ENCODE peak calls at places on chromosomes 2 and 18, in ten cellular contexts. N, W, I, O, X, G, M, Y, P and F are unnamed samples.

GRCh38 chr2:16725549-16725948 is 59.9 kb upstream of the CYRIA start:
- DNase-seq in I (no peak), M (no peak), Y (no peak), W (no peak), O (no peak), X (no peak), N (peak; percentile 7), G (no peak), P (no peak), F (no peak)

GRCh38 chr18:9615973-9616559 is 1.7 kb upstream of the PPP4R1 start:
- DNase-seq in Y (no peak), M (no peak), W (no peak), I (peak; percentile 30), X (no peak), P (no peak), O (no peak), G (no peak), N (peak; percentile 60), F (no peak)

GRCh38 chr2:44137872-44138551 is 30.7 kb upstream of the PPM1B start:
- DNase-seq in O (no peak), I (no peak), G (no peak), W (no peak), N (peak; percentile 25), Y (no peak), X (no peak), M (no peak), P (no peak), F (no peak)

GRCh38 chr18:74623047-74623816 is 25.6 kb downstream of the ZNF407 start:
- DNase-seq in W (no peak), M (no peak), G (no peak), O (peak; percentile 25), X (peak; percentile 56), I (no peak), Y (no peak), N (peak; percentile 23), P (peak; percentile 42), F (peak; percentile 22)

GRCh38 chr2:222136106-222136630 is 162.6 kb downstream of the PAX3 start:
- DNase-seq in Y (no peak), M (no peak), W (no peak), X (no peak), G (no peak), N (no peak), O (no peak), I (no peak), P (no peak), F (no peak)

GRCh38 chr2:109331864-109332848 is 203.2 kb downstream of the SH3RF3 start:
- DNase-seq in O (no peak), W (peak; percentile 59), M (peak; percentile 58), I (peak; percentile 83), G (peak; percentile 69), N (peak; percentile 98), X (peak; percentile 95), P (no peak), Y (peak; percentile 91), F (no peak)

GRCh38 chr18:34292594-34292993 is 67.9 kb upstream of the NOL4 start:
- DNase-seq in P (no peak), I (no peak), Y (no peak), N (no peak), X (no peak), M (no peak), W (no peak), G (no peak), O (no peak), F (no peak)

GRCh38 chr2:10407432-10407831 is 40.7 kb downstream of the ODC1 start:
- DNase-seq in O (no peak), Y (no peak), X (no peak), P (no peak), N (no peak), W (no peak), M (no peak), I (no peak), G (no peak), F (no peak)

GRCh38 chr2:134132487-134132857 is 121.4 kb upstream of the MGAT5 start:
- DNase-seq in I (no peak), N (no peak), M (no peak), X (no peak), P (no peak), O (no peak), G (no peak), Y (no peak), W (no peak), F (no peak)

GRCh38 chr2:73260338-73260984 is 23.8 kb downstream of the FBXO41 start:
- DNase-seq in P (no peak), N (peak; percentile 49), G (peak; percentile 71), M (no peak), W (peak; percentile 26), I (peak; percentile 91), O (no peak), X (peak; percentile 51), Y (no peak), F (no peak)